ENCODE peak calls at places on chromosomes 12 and 14, in eight cellular contexts. I, E, Y, M, P, N, D and R are unnamed samples.

GRCh38 chr12:91274886-91275285 is 92.3 kb upstream of the DCN start:
- DNase-seq in I (peak), E (peak), Y (no peak), M (no peak), P (no peak), N (no peak), D (no peak), R (no peak)

GRCh38 chr14:36424478-36425102 is 95.4 kb downstream of the NKX2-1 start:
- DNase-seq in I (no peak), E (no peak), Y (no peak), M (no peak), P (no peak), N (peak), D (no peak), R (no peak)

GRCh38 chr12:95700316-95700785 is 90.2 kb downstream of the NTN4 start:
- DNase-seq in I (no peak), E (peak), Y (no peak), M (no peak), P (no peak), N (no peak), D (peak), R (peak)

GRCh38 chr12:120472521-120472920 is 3.0 kb upstream of the SRSF9 start:
- DNase-seq in I (no peak), E (no peak), Y (no peak), M (no peak), P (no peak), N (no peak), D (no peak), R (no peak)

GRCh38 chr14:70808023-70808401 is 1.3 kb downstream of the MAP3K9 start:
- DNase-seq in I (peak), E (no peak), Y (no peak), M (peak), P (no peak), N (no peak), D (peak), R (peak)

GRCh38 chr12:29882771-29883315 is 99.1 kb upstream of the TMTC1 start:
- DNase-seq in I (no peak), E (no peak), Y (no peak), M (no peak), P (no peak), N (no peak), D (no peak), R (no peak)

GRCh38 chr14:103137721-103138482 is 14.6 kb downstream of the TNFAIP2 start:
- DNase-seq in I (no peak), E (no peak), Y (no peak), M (no peak), P (no peak), N (no peak), D (no peak), R (no peak)

GRCh38 chr14:92607702-92608429 is 94.3 kb downstream of the RIN3 start:
- DNase-seq in I (no peak), E (peak), Y (no peak), M (no peak), P (no peak), N (no peak), D (no peak), R (no peak)

GRCh38 chr12:47770086-47770726 is 2.8 kb upstream of the SLC48A1 start:
- DNase-seq in I (no peak), E (peak), Y (no peak), M (no peak), P (no peak), N (no peak), D (no peak), R (no peak)

GRCh38 chr12:55060470-55060869 is 40.7 kb downstream of the NEUROD4 start:
- DNase-seq in I (no peak), E (no peak), Y (no peak), M (peak), P (no peak), N (no peak), D (peak), R (peak)

GRCh38 chr12:27177716-27178115 is 66.4 kb upstream of the STK38L start:
- DNase-seq in I (no peak), E (peak), Y (no peak), M (no peak), P (no peak), N (no peak), D (no peak), R (no peak)

GRCh38 chr14:86575141-86575540 is 1045.2 kb downstream of the FLRT2 start:
- DNase-seq in I (no peak), E (no peak), Y (no peak), M (no peak), P (no peak), N (no peak), D (no peak), R (no peak)

GRCh38 chr14:103260629-103261124 is 73.4 kb upstream of the EIF5 start:
- DNase-seq in I (peak), E (peak), Y (no peak), M (no peak), P (no peak), N (no peak), D (no peak), R (no peak)

GRCh38 chr12:45170456-45171042 is 45.3 kb upstream of the ANO6 start:
- DNase-seq in I (peak), E (peak), Y (peak), M (peak), P (peak), N (peak), D (peak), R (peak)

GRCh38 chr14:28609228-28609828 is 157.3 kb upstream of the FOXG1 start:
- DNase-seq in I (peak), E (peak), Y (peak), M (peak), P (no peak), N (peak), D (no peak), R (no peak)

GRCh38 chr12:10749700-10750384 is 26.7 kb upstream of the YBX3 start:
- DNase-seq in I (peak), E (peak), Y (peak), M (peak), P (peak), N (peak), D (peak), R (peak)

GRCh38 chr14:104968153-104968527 is 10.0 kb downstream of the AHNAK2 start:
- DNase-seq in I (peak), E (peak), Y (no peak), M (peak), P (no peak), N (peak), D (no peak), R (no peak)

GRCh38 chr14:103949386-103949785 is 7.1 kb upstream of the RD3L start:
- DNase-seq in I (no peak), E (no peak), Y (no peak), M (no peak), P (no peak), N (no peak), D (no peak), R (no peak)

GRCh38 chr12:29743801-29744200 is 39.9 kb downstream of the TMTC1 start:
- DNase-seq in I (no peak), E (peak), Y (no peak), M (peak), P (no peak), N (no peak), D (no peak), R (no peak)

GRCh38 chr14:104448321-104448720 is 131.2 kb upstream of the C14orf180 start:
- DNase-seq in I (no peak), E (no peak), Y (no peak), M (no peak), P (no peak), N (no peak), D (no peak), R (no peak)